ENCODE peak calls at places on chromosomes 4 and X, in ten cellular contexts. One of them, this sample, is unnamed.

GRCh38 chr4:83489711-83490326 is 4.9 kb upstream of the ABRAXAS1 start:
- DNase-seq in HL-60: no peak
- DNase-seq in HCEC 1CT: no peak
- DNase-seq in stimulated activated CD8-positive, alpha-beta memory T cell treated with anti-CD3 and anti-CD28 coated beads, Interleukin-4, amount 100 ng/mL, for 1 hour: no peak
- DNase-seq in effector memory CD8-positive, alpha-beta T cell: no peak
- DNase-seq in ascending aorta: no peak
- DNase-seq in activated CD8-positive, alpha-beta memory T cell treated with anti-CD3 and anti-CD28 coated beads for 4 hours: no peak
- DNase-seq in activated CD4-positive, alpha-beta T cell treated with anti-CD3 and anti-CD28 coated beads, Interleukin-2, amount 10 ng/mL, durations not matched to agents 7 days and 5 days: no peak
- DNase-seq in H9: peak; percentile 40
- DNase-seq in astrocyte of the spinal cord: no peak
- DNase-seq in this sample: no peak

GRCh38 chr4:140740422-140740821 is 15.8 kb downstream of the TBC1D9 start:
- DNase-seq in HL-60: no peak
- DNase-seq in HCEC 1CT: no peak
- DNase-seq in stimulated activated CD8-positive, alpha-beta memory T cell treated with anti-CD3 and anti-CD28 coated beads, Interleukin-4, amount 100 ng/mL, for 1 hour: no peak
- DNase-seq in effector memory CD8-positive, alpha-beta T cell: no peak
- DNase-seq in ascending aorta: no peak
- DNase-seq in activated CD8-positive, alpha-beta memory T cell treated with anti-CD3 and anti-CD28 coated beads for 4 hours: no peak
- DNase-seq in activated CD4-positive, alpha-beta T cell treated with anti-CD3 and anti-CD28 coated beads, Interleukin-2, amount 10 ng/mL, durations not matched to agents 7 days and 5 days: no peak
- DNase-seq in H9: no peak
- DNase-seq in astrocyte of the spinal cord: no peak
- DNase-seq in this sample: no peak

GRCh38 chr4:162497564-162498167 is 333.9 kb upstream of the FSTL5 start:
- DNase-seq in HL-60: peak; percentile 36
- DNase-seq in HCEC 1CT: peak; percentile 28
- DNase-seq in stimulated activated CD8-positive, alpha-beta memory T cell treated with anti-CD3 and anti-CD28 coated beads, Interleukin-4, amount 100 ng/mL, for 1 hour: no peak
- DNase-seq in effector memory CD8-positive, alpha-beta T cell: no peak
- DNase-seq in ascending aorta: no peak
- DNase-seq in activated CD8-positive, alpha-beta memory T cell treated with anti-CD3 and anti-CD28 coated beads for 4 hours: no peak
- DNase-seq in activated CD4-positive, alpha-beta T cell treated with anti-CD3 and anti-CD28 coated beads, Interleukin-2, amount 10 ng/mL, durations not matched to agents 7 days and 5 days: peak; percentile 28
- DNase-seq in H9: no peak
- DNase-seq in astrocyte of the spinal cord: peak; percentile 48
- DNase-seq in this sample: no peak

GRCh38 chr4:151029537-151029936 is 14.5 kb upstream of the LRBA start:
- DNase-seq in HL-60: no peak
- DNase-seq in HCEC 1CT: no peak
- DNase-seq in stimulated activated CD8-positive, alpha-beta memory T cell treated with anti-CD3 and anti-CD28 coated beads, Interleukin-4, amount 100 ng/mL, for 1 hour: no peak
- DNase-seq in effector memory CD8-positive, alpha-beta T cell: no peak
- DNase-seq in ascending aorta: no peak
- DNase-seq in activated CD8-positive, alpha-beta memory T cell treated with anti-CD3 and anti-CD28 coated beads for 4 hours: no peak
- DNase-seq in activated CD4-positive, alpha-beta T cell treated with anti-CD3 and anti-CD28 coated beads, Interleukin-2, amount 10 ng/mL, durations not matched to agents 7 days and 5 days: no peak
- DNase-seq in H9: no peak
- DNase-seq in astrocyte of the spinal cord: no peak
- DNase-seq in this sample: no peak

GRCh38 chr4:113784497-113785254 is 23.1 kb upstream of the CAMK2D start:
- DNase-seq in HL-60: no peak
- DNase-seq in HCEC 1CT: peak; percentile 92
- DNase-seq in stimulated activated CD8-positive, alpha-beta memory T cell treated with anti-CD3 and anti-CD28 coated beads, Interleukin-4, amount 100 ng/mL, for 1 hour: no peak
- DNase-seq in effector memory CD8-positive, alpha-beta T cell: no peak
- DNase-seq in ascending aorta: no peak
- DNase-seq in activated CD8-positive, alpha-beta memory T cell treated with anti-CD3 and anti-CD28 coated beads for 4 hours: no peak
- DNase-seq in activated CD4-positive, alpha-beta T cell treated with anti-CD3 and anti-CD28 coated beads, Interleukin-2, amount 10 ng/mL, durations not matched to agents 7 days and 5 days: no peak
- DNase-seq in H9: no peak
- DNase-seq in astrocyte of the spinal cord: peak; percentile 98
- DNase-seq in this sample: no peak

GRCh38 chr4:1408418-1408817 is 2.2 kb upstream of the NKX1-1 start:
- DNase-seq in HL-60: no peak
- DNase-seq in HCEC 1CT: no peak
- DNase-seq in stimulated activated CD8-positive, alpha-beta memory T cell treated with anti-CD3 and anti-CD28 coated beads, Interleukin-4, amount 100 ng/mL, for 1 hour: no peak
- DNase-seq in effector memory CD8-positive, alpha-beta T cell: no peak
- DNase-seq in ascending aorta: no peak
- DNase-seq in activated CD8-positive, alpha-beta memory T cell treated with anti-CD3 and anti-CD28 coated beads for 4 hours: no peak
- DNase-seq in activated CD4-positive, alpha-beta T cell treated with anti-CD3 and anti-CD28 coated beads, Interleukin-2, amount 10 ng/mL, durations not matched to agents 7 days and 5 days: no peak
- DNase-seq in H9: peak; percentile 52
- DNase-seq in astrocyte of the spinal cord: no peak
- DNase-seq in this sample: no peak

GRCh38 chrX:19647731-19648588 is 132.7 kb upstream of the MAP3K15 start:
- DNase-seq in HL-60: no peak
- DNase-seq in HCEC 1CT: no peak
- DNase-seq in stimulated activated CD8-positive, alpha-beta memory T cell treated with anti-CD3 and anti-CD28 coated beads, Interleukin-4, amount 100 ng/mL, for 1 hour: no peak
- DNase-seq in effector memory CD8-positive, alpha-beta T cell: no peak
- DNase-seq in ascending aorta: no peak
- DNase-seq in activated CD8-positive, alpha-beta memory T cell treated with anti-CD3 and anti-CD28 coated beads for 4 hours: no peak
- DNase-seq in activated CD4-positive, alpha-beta T cell treated with anti-CD3 and anti-CD28 coated beads, Interleukin-2, amount 10 ng/mL, durations not matched to agents 7 days and 5 days: no peak
- DNase-seq in H9: no peak
- DNase-seq in astrocyte of the spinal cord: no peak
- DNase-seq in this sample: no peak

GRCh38 chrX:57900961-57901360 is 9.3 kb downstream of the ZXDA start:
- DNase-seq in HL-60: no peak
- DNase-seq in HCEC 1CT: peak; percentile 52
- DNase-seq in stimulated activated CD8-positive, alpha-beta memory T cell treated with anti-CD3 and anti-CD28 coated beads, Interleukin-4, amount 100 ng/mL, for 1 hour: no peak
- DNase-seq in effector memory CD8-positive, alpha-beta T cell: no peak
- DNase-seq in ascending aorta: no peak
- DNase-seq in activated CD8-positive, alpha-beta memory T cell treated with anti-CD3 and anti-CD28 coated beads for 4 hours: no peak
- DNase-seq in activated CD4-positive, alpha-beta T cell treated with anti-CD3 and anti-CD28 coated beads, Interleukin-2, amount 10 ng/mL, durations not matched to agents 7 days and 5 days: no peak
- DNase-seq in H9: no peak
- DNase-seq in astrocyte of the spinal cord: peak; percentile 18
- DNase-seq in this sample: no peak

GRCh38 chr4:40087799-40088366 is 31.2 kb downstream of the N4BP2 start:
- DNase-seq in HL-60: no peak
- DNase-seq in HCEC 1CT: no peak
- DNase-seq in stimulated activated CD8-positive, alpha-beta memory T cell treated with anti-CD3 and anti-CD28 coated beads, Interleukin-4, amount 100 ng/mL, for 1 hour: no peak
- DNase-seq in effector memory CD8-positive, alpha-beta T cell: no peak
- DNase-seq in ascending aorta: no peak
- DNase-seq in activated CD8-positive, alpha-beta memory T cell treated with anti-CD3 and anti-CD28 coated beads for 4 hours: no peak
- DNase-seq in activated CD4-positive, alpha-beta T cell treated with anti-CD3 and anti-CD28 coated beads, Interleukin-2, amount 10 ng/mL, durations not matched to agents 7 days and 5 days: no peak
- DNase-seq in H9: no peak
- DNase-seq in astrocyte of the spinal cord: no peak
- DNase-seq in this sample: no peak

GRCh38 chr4:40621229-40621591 is 8.5 kb downstream of the RBM47 start:
- DNase-seq in HL-60: no peak
- DNase-seq in HCEC 1CT: no peak
- DNase-seq in stimulated activated CD8-positive, alpha-beta memory T cell treated with anti-CD3 and anti-CD28 coated beads, Interleukin-4, amount 100 ng/mL, for 1 hour: no peak
- DNase-seq in effector memory CD8-positive, alpha-beta T cell: no peak
- DNase-seq in ascending aorta: no peak
- DNase-seq in activated CD8-positive, alpha-beta memory T cell treated with anti-CD3 and anti-CD28 coated beads for 4 hours: no peak
- DNase-seq in activated CD4-positive, alpha-beta T cell treated with anti-CD3 and anti-CD28 coated beads, Interleukin-2, amount 10 ng/mL, durations not matched to agents 7 days and 5 days: no peak
- DNase-seq in H9: no peak
- DNase-seq in astrocyte of the spinal cord: no peak
- DNase-seq in this sample: no peak

GRCh38 chr4:41196633-41197332 is 17.6 kb downstream of the APBB2 start:
- DNase-seq in HL-60: no peak
- DNase-seq in HCEC 1CT: no peak
- DNase-seq in stimulated activated CD8-positive, alpha-beta memory T cell treated with anti-CD3 and anti-CD28 coated beads, Interleukin-4, amount 100 ng/mL, for 1 hour: no peak
- DNase-seq in effector memory CD8-positive, alpha-beta T cell: no peak
- DNase-seq in ascending aorta: no peak
- DNase-seq in activated CD8-positive, alpha-beta memory T cell treated with anti-CD3 and anti-CD28 coated beads for 4 hours: no peak
- DNase-seq in activated CD4-positive, alpha-beta T cell treated with anti-CD3 and anti-CD28 coated beads, Interleukin-2, amount 10 ng/mL, durations not matched to agents 7 days and 5 days: no peak
- DNase-seq in H9: no peak
- DNase-seq in astrocyte of the spinal cord: no peak
- DNase-seq in this sample: no peak

GRCh38 chr4:47686294-47686872 is 151.5 kb downstream of the CORIN start:
- DNase-seq in HL-60: peak; percentile 28
- DNase-seq in HCEC 1CT: peak; percentile 22
- DNase-seq in stimulated activated CD8-positive, alpha-beta memory T cell treated with anti-CD3 and anti-CD28 coated beads, Interleukin-4, amount 100 ng/mL, for 1 hour: peak; percentile 21
- DNase-seq in effector memory CD8-positive, alpha-beta T cell: peak; percentile 45
- DNase-seq in ascending aorta: no peak
- DNase-seq in activated CD8-positive, alpha-beta memory T cell treated with anti-CD3 and anti-CD28 coated beads for 4 hours: peak; percentile 40
- DNase-seq in activated CD4-positive, alpha-beta T cell treated with anti-CD3 and anti-CD28 coated beads, Interleukin-2, amount 10 ng/mL, durations not matched to agents 7 days and 5 days: peak; percentile 68
- DNase-seq in H9: peak; percentile 61
- DNase-seq in astrocyte of the spinal cord: peak; percentile 32
- DNase-seq in this sample: no peak

GRCh38 chr4:130110760-130111159 is 1014.8 kb downstream of the C4orf33 start:
- DNase-seq in HL-60: no peak
- DNase-seq in HCEC 1CT: no peak
- DNase-seq in stimulated activated CD8-positive, alpha-beta memory T cell treated with anti-CD3 and anti-CD28 coated beads, Interleukin-4, amount 100 ng/mL, for 1 hour: no peak
- DNase-seq in effector memory CD8-positive, alpha-beta T cell: no peak
- DNase-seq in ascending aorta: no peak
- DNase-seq in activated CD8-positive, alpha-beta memory T cell treated with anti-CD3 and anti-CD28 coated beads for 4 hours: no peak
- DNase-seq in activated CD4-positive, alpha-beta T cell treated with anti-CD3 and anti-CD28 coated beads, Interleukin-2, amount 10 ng/mL, durations not matched to agents 7 days and 5 days: no peak
- DNase-seq in H9: no peak
- DNase-seq in astrocyte of the spinal cord: no peak
- DNase-seq in this sample: no peak

GRCh38 chr4:172546782-172547181 is 621.8 kb upstream of the GALNT7 start:
- DNase-seq in HL-60: no peak
- DNase-seq in HCEC 1CT: no peak
- DNase-seq in stimulated activated CD8-positive, alpha-beta memory T cell treated with anti-CD3 and anti-CD28 coated beads, Interleukin-4, amount 100 ng/mL, for 1 hour: no peak
- DNase-seq in effector memory CD8-positive, alpha-beta T cell: no peak
- DNase-seq in ascending aorta: no peak
- DNase-seq in activated CD8-positive, alpha-beta memory T cell treated with anti-CD3 and anti-CD28 coated beads for 4 hours: no peak
- DNase-seq in activated CD4-positive, alpha-beta T cell treated with anti-CD3 and anti-CD28 coated beads, Interleukin-2, amount 10 ng/mL, durations not matched to agents 7 days and 5 days: no peak
- DNase-seq in H9: no peak
- DNase-seq in astrocyte of the spinal cord: no peak
- DNase-seq in this sample: no peak

This sample was measured in esophagus squamous epithelium.